ENCODE peak calls at places on chromosome 9, in eight cellular contexts. A is NCI-H1092 treated with DMSO at 0.1 percent for 48 hours; Z is colonic mucosa; G is posterior cingulate gyrus; K is activated CD8-positive, alpha-beta memory T cell treated with anti-CD3 and anti-CD28 coated beads for 48 hours; F is MCF 10A; Y is NCI-H2107; J is SJSA1. E is an unnamed sample.

GRCh38 chr9:68940620-68941019 is 73.3 kb downstream of the PRKACG start:
- DNase-seq in K (no peak), Y (no peak), A (no peak), Z (no peak), G (no peak), F (no peak), J (no peak), E (no peak)

GRCh38 chr9:2857564-2858198 is 13.8 kb upstream of the PUM3 start:
- DNase-seq in F (peak), J (peak), Y (peak), K (no peak), G (peak), A (peak), Z (peak), E (peak)

GRCh38 chr9:132546148-132547051 is 36.0 kb upstream of the BARHL1 start:
- DNase-seq in A (peak), Y (peak), Z (no peak), J (no peak), F (peak), K (no peak), G (no peak), E (peak)

GRCh38 chr9:94212091-94212490 is 47.0 kb upstream of the ZNF169 start:
- DNase-seq in K (no peak), J (no peak), G (no peak), A (no peak), F (no peak), Z (no peak), Y (no peak), E (no peak)

GRCh38 chr9:113343732-113344231 is 3.7 kb upstream of the WDR31 start:
- DNase-seq in A (peak), F (no peak), J (no peak), Y (peak), G (peak), K (no peak), Z (peak), E (peak)

GRCh38 chr9:109498195-109499060 is at the start of gene PTPN3:
- DNase-seq in Y (no peak), A (peak), G (no peak), K (no peak), Z (peak), F (peak), J (no peak), E (peak)

GRCh38 chr9:134461436-134461982 is 135.3 kb downstream of the RXRA start:
- DNase-seq in J (no peak), G (no peak), F (no peak), Y (no peak), A (no peak), Z (no peak), K (no peak), E (no peak)

GRCh38 chr9:34654317-34655083 is 2.5 kb downstream of the IL11RA start:
- DNase-seq in J (no peak), F (no peak), A (peak), K (no peak), Z (peak), G (peak), Y (no peak), E (peak)

GRCh38 chr9:124251188-124251587 is 6.6 kb upstream of the NEK6 start:
- DNase-seq in G (no peak), A (no peak), F (no peak), Z (no peak), J (no peak), Y (no peak), K (no peak), E (no peak)

GRCh38 chr9:90821697-90822096 is 20.1 kb downstream of the SYK start:
- DNase-seq in J (no peak), G (no peak), Z (no peak), F (peak), K (no peak), A (no peak), Y (no peak), E (no peak)

GRCh38 chr9:135707449-135708138 is 5.6 kb downstream of the KCNT1 start:
- DNase-seq in J (no peak), F (no peak), K (no peak), Z (no peak), Y (no peak), A (no peak), G (peak), E (no peak)

GRCh38 chr9:113508111-113508749 is 44.7 kb downstream of the RGS3 start:
- DNase-seq in Z (peak), K (no peak), F (peak), J (no peak), G (no peak), Y (no peak), A (no peak), E (no peak)